ENCODE peak calls at places on chromosomes 13 and 19, in nine cellular contexts. One of them, this sample, is unnamed.
A peak's percentile ranks its signal among the peaks of the same experiment; 100 is the strongest.

GRCh38 chr13:36251528-36251927 is 37.2 kb upstream of the SOHLH2 start:
- DNase-seq in left ventricle myocardium inferior: no peak
- DNase-seq in adrenal gland: no peak
- DNase-seq in bronchial epithelial cell: peak; percentile 18
- DNase-seq in CD8-positive, alpha-beta T cell: no peak
- DNase-seq in GM23248: peak; percentile 30
- DNase-seq in dorsolateral prefrontal cortex: no peak
- DNase-seq in kidney epithelial cell: no peak
- DNase-seq in AG04450: no peak
- DNase-seq in this sample: no peak

GRCh38 chr19:28472843-28473242 is 740.1 kb downstream of the UQCRFS1 start:
- DNase-seq in left ventricle myocardium inferior: peak; percentile 36
- DNase-seq in adrenal gland: peak; percentile 63
- DNase-seq in bronchial epithelial cell: no peak
- DNase-seq in CD8-positive, alpha-beta T cell: no peak
- DNase-seq in GM23248: peak; percentile 30
- DNase-seq in dorsolateral prefrontal cortex: no peak
- DNase-seq in kidney epithelial cell: no peak
- DNase-seq in AG04450: no peak
- DNase-seq in this sample: no peak

GRCh38 chr19:35712529-35712909 is 5.3 kb upstream of the KMT2B start:
- DNase-seq in left ventricle myocardium inferior: no peak
- DNase-seq in adrenal gland: no peak
- DNase-seq in bronchial epithelial cell: no peak
- DNase-seq in CD8-positive, alpha-beta T cell: no peak
- DNase-seq in GM23248: no peak
- DNase-seq in dorsolateral prefrontal cortex: no peak
- DNase-seq in kidney epithelial cell: no peak
- DNase-seq in AG04450: no peak
- DNase-seq in this sample: no peak

GRCh38 chr19:35027009-35027408 is 3.3 kb upstream of the SCN1B start:
- DNase-seq in left ventricle myocardium inferior: no peak
- DNase-seq in adrenal gland: no peak
- DNase-seq in bronchial epithelial cell: no peak
- DNase-seq in CD8-positive, alpha-beta T cell: no peak
- DNase-seq in GM23248: no peak
- DNase-seq in dorsolateral prefrontal cortex: no peak
- DNase-seq in kidney epithelial cell: no peak
- DNase-seq in AG04450: no peak
- DNase-seq in this sample: no peak

GRCh38 chr13:98216135-98216565 is 39.1 kb upstream of the RNF113B start:
- DNase-seq in left ventricle myocardium inferior: peak; percentile 39
- DNase-seq in adrenal gland: peak; percentile 95
- DNase-seq in bronchial epithelial cell: peak; percentile 50
- DNase-seq in CD8-positive, alpha-beta T cell: no peak
- DNase-seq in GM23248: peak; percentile 96
- DNase-seq in dorsolateral prefrontal cortex: no peak
- DNase-seq in kidney epithelial cell: peak; percentile 62
- DNase-seq in AG04450: peak; percentile 68
- DNase-seq in this sample: no peak

GRCh38 chr13:45191874-45192273 is 9.0 kb downstream of the KCTD4 start:
- DNase-seq in left ventricle myocardium inferior: no peak
- DNase-seq in adrenal gland: no peak
- DNase-seq in bronchial epithelial cell: no peak
- DNase-seq in CD8-positive, alpha-beta T cell: no peak
- DNase-seq in GM23248: no peak
- DNase-seq in dorsolateral prefrontal cortex: no peak
- DNase-seq in kidney epithelial cell: no peak
- DNase-seq in AG04450: no peak
- DNase-seq in this sample: no peak

GRCh38 chr19:30214651-30215051 is 157.5 kb upstream of the ZNF536 start:
- DNase-seq in left ventricle myocardium inferior: no peak
- DNase-seq in adrenal gland: peak; percentile 10
- DNase-seq in bronchial epithelial cell: no peak
- DNase-seq in CD8-positive, alpha-beta T cell: no peak
- DNase-seq in GM23248: peak; percentile 23
- DNase-seq in dorsolateral prefrontal cortex: no peak
- DNase-seq in kidney epithelial cell: no peak
- DNase-seq in AG04450: no peak
- DNase-seq in this sample: no peak

GRCh38 chr19:34468400-34468799 is 13.2 kb upstream of the WTIP start:
- DNase-seq in left ventricle myocardium inferior: no peak
- DNase-seq in adrenal gland: no peak
- DNase-seq in bronchial epithelial cell: no peak
- DNase-seq in CD8-positive, alpha-beta T cell: no peak
- DNase-seq in GM23248: peak; percentile 44
- DNase-seq in dorsolateral prefrontal cortex: no peak
- DNase-seq in kidney epithelial cell: no peak
- DNase-seq in AG04450: no peak
- DNase-seq in this sample: no peak

GRCh38 chr19:2164020-2164988 is 571 bp downstream of the DOT1L start:
- DNase-seq in left ventricle myocardium inferior: no peak
- DNase-seq in adrenal gland: no peak
- DNase-seq in bronchial epithelial cell: no peak
- DNase-seq in CD8-positive, alpha-beta T cell: no peak
- DNase-seq in GM23248: peak; percentile 70
- DNase-seq in dorsolateral prefrontal cortex: no peak
- DNase-seq in kidney epithelial cell: no peak
- DNase-seq in AG04450: no peak
- DNase-seq in this sample: no peak

DNA sequence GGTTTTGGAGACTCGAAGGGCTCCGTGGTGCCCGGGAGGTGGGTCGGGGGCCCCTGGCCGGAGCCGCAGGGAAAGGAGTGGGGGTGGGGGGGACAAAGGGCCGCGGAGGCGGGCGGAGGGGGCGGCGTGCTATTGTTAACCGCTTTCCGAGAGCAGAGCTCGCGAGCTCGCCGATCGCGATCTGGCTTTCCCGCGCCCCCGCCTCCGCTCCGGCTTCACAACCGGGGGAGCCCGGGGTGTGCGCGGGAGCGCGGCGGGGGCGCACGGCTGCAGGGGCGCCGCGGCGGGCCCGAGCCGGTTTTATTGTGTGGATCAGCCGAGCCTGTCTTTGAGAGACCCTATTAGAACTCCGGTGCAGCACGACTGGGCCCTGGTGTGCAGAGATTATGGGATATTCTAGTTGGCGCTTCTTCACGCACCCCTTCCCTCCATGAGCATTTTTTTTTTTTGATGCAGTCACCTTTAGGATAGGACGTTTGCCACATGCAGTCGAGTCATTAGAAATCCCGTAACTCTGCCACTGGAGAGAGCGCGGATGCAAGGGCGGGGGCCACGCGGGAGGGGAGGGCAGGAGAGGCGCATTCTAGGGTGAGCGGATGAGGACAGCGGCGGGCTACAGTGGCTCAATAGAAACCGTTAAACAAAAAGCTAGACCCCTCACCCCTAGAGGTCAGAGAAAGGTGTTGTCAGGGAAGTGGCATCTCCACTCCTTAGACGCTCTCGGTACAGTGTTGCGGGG is 3.6 kb downstream of the FGF9 start:
- DNase-seq in left ventricle myocardium inferior: peak; percentile 41
- DNase-seq in adrenal gland: no peak
- DNase-seq in bronchial epithelial cell: no peak
- DNase-seq in CD8-positive, alpha-beta T cell: peak; percentile 55
- DNase-seq in GM23248: peak; percentile 42
- DNase-seq in dorsolateral prefrontal cortex: peak; percentile 34
- DNase-seq in kidney epithelial cell: no peak
- DNase-seq in AG04450: no peak
- DNase-seq in this sample: peak; percentile 88
- H3K4me3 ChIP-seq in left ventricle myocardium inferior: peak overlapping the region; percentile 82
- H3K4me3 ChIP-seq in adrenal gland: peak overlapping the region; percentile 18
- H3K4me3 ChIP-seq in bronchial epithelial cell: peak overlapping the region; percentile 45
- H3K4me3 ChIP-seq in CD8-positive, alpha-beta T cell: peak overlapping the region; percentile 78
- H3K4me3 ChIP-seq in GM23248: peak overlapping the region; percentile 68
- H3K4me3 ChIP-seq in dorsolateral prefrontal cortex: peak overlapping the region; percentile 77
- H3K4me3 ChIP-seq in kidney epithelial cell: peak overlapping the region; percentile 66
- H3K4me3 ChIP-seq in AG04450: peak overlapping the region; percentile 59
- H3K4me3 ChIP-seq in this sample: peak overlapping the region; percentile 54

GRCh38 chr19:7676854-7677253 is at the start of gene MCEMP1:
- DNase-seq in left ventricle myocardium inferior: no peak
- DNase-seq in adrenal gland: no peak
- DNase-seq in bronchial epithelial cell: no peak
- DNase-seq in CD8-positive, alpha-beta T cell: no peak
- DNase-seq in GM23248: no peak
- DNase-seq in dorsolateral prefrontal cortex: no peak
- DNase-seq in kidney epithelial cell: no peak
- DNase-seq in AG04450: no peak
- DNase-seq in this sample: no peak
- H3K27me3 ChIP-seq in left ventricle myocardium inferior: peaks cover 59% of the 10 kb centered on the region
- H3K27me3 ChIP-seq in adrenal gland: no peaks in the 10 kb centered on the region
- H3K27me3 ChIP-seq in bronchial epithelial cell: no peaks in the 10 kb centered on the region
- H3K27me3 ChIP-seq in CD8-positive, alpha-beta T cell: no peaks in the 10 kb centered on the region
- H3K27me3 ChIP-seq in GM23248: peaks cover 11% of the 10 kb centered on the region
- H3K27me3 ChIP-seq in dorsolateral prefrontal cortex: peaks cover 8% of the 10 kb centered on the region
- H3K27me3 ChIP-seq in kidney epithelial cell: peaks cover 24% of the 10 kb centered on the region
- H3K27me3 ChIP-seq in AG04450: peaks cover 4% of the 10 kb centered on the region
- H3K27me3 ChIP-seq in this sample: peaks cover 12% of the 10 kb centered on the region

GRCh38 chr13:27496851-27497250 is 46.5 kb upstream of the MTIF3 start:
- DNase-seq in left ventricle myocardium inferior: no peak
- DNase-seq in adrenal gland: no peak
- DNase-seq in bronchial epithelial cell: no peak
- DNase-seq in CD8-positive, alpha-beta T cell: no peak
- DNase-seq in GM23248: no peak
- DNase-seq in dorsolateral prefrontal cortex: no peak
- DNase-seq in kidney epithelial cell: no peak
- DNase-seq in AG04450: no peak
- DNase-seq in this sample: no peak

GRCh38 chr13:27489456-27489855 is 39.1 kb upstream of the MTIF3 start:
- DNase-seq in left ventricle myocardium inferior: no peak
- DNase-seq in adrenal gland: no peak
- DNase-seq in bronchial epithelial cell: no peak
- DNase-seq in CD8-positive, alpha-beta T cell: no peak
- DNase-seq in GM23248: no peak
- DNase-seq in dorsolateral prefrontal cortex: no peak
- DNase-seq in kidney epithelial cell: no peak
- DNase-seq in AG04450: no peak
- DNase-seq in this sample: no peak

GRCh38 chr13:27496006-27496405 is 45.6 kb upstream of the MTIF3 start:
- DNase-seq in left ventricle myocardium inferior: no peak
- DNase-seq in adrenal gland: no peak
- DNase-seq in bronchial epithelial cell: no peak
- DNase-seq in CD8-positive, alpha-beta T cell: no peak
- DNase-seq in GM23248: no peak
- DNase-seq in dorsolateral prefrontal cortex: no peak
- DNase-seq in kidney epithelial cell: no peak
- DNase-seq in AG04450: no peak
- DNase-seq in this sample: no peak

GRCh38 chr13:27493981-27494380 is 43.6 kb upstream of the MTIF3 start:
- DNase-seq in left ventricle myocardium inferior: no peak
- DNase-seq in adrenal gland: no peak
- DNase-seq in bronchial epithelial cell: no peak
- DNase-seq in CD8-positive, alpha-beta T cell: no peak
- DNase-seq in GM23248: peak; percentile 27
- DNase-seq in dorsolateral prefrontal cortex: no peak
- DNase-seq in kidney epithelial cell: no peak
- DNase-seq in AG04450: no peak
- DNase-seq in this sample: no peak
- H3K4me3 ChIP-seq in left ventricle myocardium inferior: no peak overlapping the region
- H3K4me3 ChIP-seq in adrenal gland: no peak overlapping the region
- H3K4me3 ChIP-seq in bronchial epithelial cell: no peak overlapping the region
- H3K4me3 ChIP-seq in CD8-positive, alpha-beta T cell: no peak overlapping the region
- H3K4me3 ChIP-seq in GM23248: no peak overlapping the region
- H3K4me3 ChIP-seq in dorsolateral prefrontal cortex: no peak overlapping the region
- H3K4me3 ChIP-seq in kidney epithelial cell: no peak overlapping the region
- H3K4me3 ChIP-seq in AG04450: no peak overlapping the region
- H3K4me3 ChIP-seq in this sample: no peak overlapping the region

DNA sequence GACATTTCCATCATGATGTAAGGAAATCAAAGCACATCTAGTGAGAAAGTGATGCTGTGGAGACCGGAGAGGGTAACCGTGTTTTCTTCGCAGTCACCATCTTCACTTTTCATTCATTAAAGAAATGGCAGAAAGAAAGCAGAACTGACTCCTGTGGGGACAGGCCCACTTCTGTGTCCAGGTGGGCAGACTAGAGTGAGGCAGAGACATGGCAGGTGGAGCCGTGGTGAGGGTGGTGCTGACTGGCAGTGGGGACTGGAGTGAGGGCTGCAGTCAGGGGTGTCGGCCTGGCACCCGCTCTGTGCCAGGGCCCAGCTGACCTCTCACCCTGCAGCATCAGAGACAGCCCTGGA is 71.4 kb upstream of the MCF2L start:
- DNase-seq in left ventricle myocardium inferior: no peak
- DNase-seq in adrenal gland: no peak
- DNase-seq in bronchial epithelial cell: no peak
- DNase-seq in CD8-positive, alpha-beta T cell: no peak
- DNase-seq in GM23248: no peak
- DNase-seq in dorsolateral prefrontal cortex: no peak
- DNase-seq in kidney epithelial cell: no peak
- DNase-seq in AG04450: no peak
- DNase-seq in this sample: no peak
- H3K27me3 ChIP-seq in left ventricle myocardium inferior: peaks cover 64% of the 10 kb centered on the region
- H3K27me3 ChIP-seq in adrenal gland: peaks cover 16% of the 10 kb centered on the region
- H3K27me3 ChIP-seq in bronchial epithelial cell: peaks cover 18% of the 10 kb centered on the region
- H3K27me3 ChIP-seq in CD8-positive, alpha-beta T cell: no peaks in the 10 kb centered on the region
- H3K27me3 ChIP-seq in GM23248: peaks cover 62% of the 10 kb centered on the region
- H3K27me3 ChIP-seq in dorsolateral prefrontal cortex: peaks cover 18% of the 10 kb centered on the region
- H3K27me3 ChIP-seq in kidney epithelial cell: no peaks in the 10 kb centered on the region
- H3K27me3 ChIP-seq in AG04450: peaks cover 65% of the 10 kb centered on the region
- H3K27me3 ChIP-seq in this sample: peaks cover 7% of the 10 kb centered on the region

This sample was measured in H7.